ENCODE peak calls at places on chromosomes 16 and 17, in seven cellular contexts. C is PC-3; F is A549; R is upper lobe of left lung; J is body of pancreas; L is stimulated activated naive CD8-positive, alpha-beta T cell treated with anti-CD3 and anti-CD28 coated beads, Interleukin-15, amount 100 ng/mL, for 72 hours; S is activated naive CD8-positive, alpha-beta T cell treated with anti-CD3 and anti-CD28 coated beads, Interleukin-2, amount 10 ng/mL, durations not matched to agents 7 days and 5 days. H is an unnamed sample.

GRCh38 chr17:63069245-63069644 is 103.2 kb downstream of the TANC2 start:
- ATAC-seq in F (no peak), C (no peak), J (no peak), L (no peak), S (no peak), R (no peak), H (no peak)

GRCh38 chr17:55264273-55264639 is 504 bp upstream of the HLF start:
- ATAC-seq in J (peak), F (peak), S (peak), L (peak), R (no peak), C (no peak), H (no peak)

GRCh38 chr17:55056530-55056929 is 88.0 kb downstream of the STXBP4 start:
- ATAC-seq in F (no peak), C (peak), R (no peak), S (no peak), J (peak), L (no peak), H (no peak)

GRCh38 chr17:62125307-62125706 is 60.2 kb upstream of the MED13 start:
- ATAC-seq in L (no peak), J (no peak), R (no peak), C (no peak), F (peak), S (no peak), H (no peak)

GRCh38 chr17:57986841-57987581 is 1.0 kb downstream of the VEZF1 start:
- ATAC-seq in S (no peak), L (peak), C (peak), J (peak), R (peak), F (peak), H (peak)

GRCh38 chr16:84086357-84086756 is 30.4 kb downstream of the MBTPS1 start:
- ATAC-seq in F (no peak), J (no peak), L (no peak), R (no peak), S (no peak), C (no peak), H (no peak)

GRCh38 chr17:48439473-48439872 is 9.5 kb upstream of the SKAP1 start:
- ATAC-seq in F (no peak), R (no peak), C (no peak), J (no peak), L (peak), S (no peak), H (peak)

GRCh38 chr16:13919683-13920509 is at the start of gene ERCC4:
- ATAC-seq in R (peak), F (peak), J (peak), S (peak), C (peak), L (peak), H (peak)

GRCh38 chr16:55495616-55496289 is 13.1 kb upstream of the LPCAT2 start:
- ATAC-seq in J (peak), F (no peak), R (peak), L (no peak), S (no peak), C (no peak), H (no peak)

GRCh38 chr17:6047966-6048365 is 22.2 kb upstream of the WSCD1 start:
- ATAC-seq in C (no peak), F (no peak), S (no peak), L (no peak), J (no peak), R (no peak), H (no peak)

GRCh38 chr17:34156741-34157589 is 98.1 kb upstream of the CCL2 start:
- ATAC-seq in F (no peak), S (no peak), J (no peak), R (no peak), L (no peak), C (no peak), H (no peak)

GRCh38 chr17:81868674-81869220 is 2.4 kb downstream of the ARHGDIA start:
- ATAC-seq in J (no peak), L (no peak), F (peak), S (no peak), C (peak), R (no peak), H (no peak)

GRCh38 chr16:56382901-56383355 is 42.4 kb downstream of the AMFR start:
- ATAC-seq in F (peak), J (peak), L (no peak), R (no peak), C (peak), S (no peak), H (no peak)

GRCh38 chr17:60720763-60721531 is 43.3 kb downstream of the BCAS3 start:
- ATAC-seq in R (peak), C (peak), S (peak), J (peak), F (peak), L (no peak), H (no peak)

GRCh38 chr16:275786-276232 is at the start of gene RGS11:
- ATAC-seq in R (no peak), L (peak), F (peak), S (no peak), J (no peak), C (peak), H (peak)

GRCh38 chr17:58387834-58388233 is 29.5 kb downstream of the RNF43 start:
- ATAC-seq in F (no peak), S (no peak), R (no peak), L (peak), C (peak), J (no peak), H (no peak)

GRCh38 chr17:49667854-49668253 is 10.0 kb downstream of the SPOP start:
- ATAC-seq in L (no peak), S (no peak), R (peak), F (no peak), J (no peak), C (no peak), H (no peak)

GRCh38 chr17:59427425-59427921 is 96.0 kb downstream of the YPEL2 start:
- ATAC-seq in R (peak), J (peak), L (peak), C (peak), F (no peak), S (peak), H (no peak)

GRCh38 chr17:78665952-78666920 is 89.0 kb upstream of the DNAH17 start:
- ATAC-seq in S (peak), J (no peak), R (peak), L (peak), F (no peak), C (no peak), H (peak)

GRCh38 chr16:12009922-12010321 is 33.4 kb downstream of the SNX29 start:
- ATAC-seq in S (no peak), L (peak), J (no peak), F (no peak), R (no peak), C (no peak), H (no peak)